ENCODE peak calls at places on chromosomes 16 and 17, in seven cellular contexts. B is GM12878, K is H1, N is HCT116, J is K562, P is SK-N-SH, I is HepG2. D is an unnamed sample.

GRCh38 chr16:75227361-75228142 is 8.8 kb downstream of the CTRB1 start:
- DNase-seq in B (no peak), K (no peak), N (no peak), J (no peak), P (no peak), I (no peak), D (no peak)

GRCh38 chr16:55364811-55365210 is 40.8 kb downstream of the IRX6 start:
- DNase-seq in B (no peak), K (no peak), N (no peak), J (no peak), P (no peak), I (no peak), D (no peak)

GRCh38 chr17:9251273-9251672 is 230.0 kb downstream of the NTN1 start:
- DNase-seq in B (no peak), K (no peak), N (no peak), J (no peak), P (no peak), I (no peak), D (no peak)

GRCh38 chr17:18069101-18069500 is 18.6 kb upstream of the DRG2 start:
- DNase-seq in B (no peak), K (no peak), N (peak; percentile 8), J (no peak), P (no peak), I (no peak), D (no peak)

GRCh38 chr16:71895679-71896385 is 501 bp downstream of the IST1 start:
- DNase-seq in B (no peak), K (no peak), N (no peak), J (peak; percentile 78), P (no peak), I (no peak), D (peak; percentile 50)

GRCh38 chr17:18039535-18040286 is 503 bp downstream of the GID4 start:
- DNase-seq in B (no peak), K (no peak), N (no peak), J (no peak), P (peak; percentile 91), I (no peak), D (peak; percentile 6)

GRCh38 chr16:86065711-86066110 is 166.7 kb downstream of the IRF8 start:
- DNase-seq in B (no peak), K (no peak), N (no peak), J (no peak), P (no peak), I (no peak), D (no peak)

GRCh38 chr17:49390548-49391324 is 23.9 kb downstream of the PHB1 start:
- DNase-seq in B (no peak), K (no peak), N (no peak), J (peak; percentile 37), P (no peak), I (peak; percentile 46), D (peak; percentile 73)

GRCh38 chr16:46882304-46882939 is 1.7 kb upstream of the GPT2 start:
- DNase-seq in B (no peak), K (no peak), N (no peak), J (peak; percentile 41), P (no peak), I (peak; percentile 96), D (no peak)

GRCh38 chr17:10295728-10296343 is 77.0 kb downstream of the MYH13 start:
- DNase-seq in B (peak; percentile 21), K (peak; percentile 44), N (peak; percentile 65), J (peak; percentile 51), P (peak; percentile 49), I (peak; percentile 52), D (peak; percentile 27)

GRCh38 chr16:228151-228855 is 946 bp downstream of the LUC7L start:
- DNase-seq in B (no peak), K (no peak), N (no peak), J (no peak), P (no peak), I (peak; percentile 10), D (no peak)
- TF ChIP-seq JUND in B (no peak), K (no peak), N (no peak), J (no peak), P (no peak), I (no peak), D (no peak)

GRCh38 chr16:87333101-87333500 is 15.9 kb upstream of the C16orf95 start:
- DNase-seq in B (no peak), K (no peak), N (no peak), J (no peak), P (no peak), I (no peak), D (no peak)

GRCh38 chr16:87335968-87336849 is 19.0 kb upstream of the C16orf95 start:
- DNase-seq in B (no peak), K (no peak), N (no peak), J (no peak), P (no peak), I (no peak), D (no peak)

GRCh38 chr16:87335306-87335967 is 18.2 kb upstream of the C16orf95 start:
- DNase-seq in B (no peak), K (no peak), N (no peak), J (no peak), P (peak; percentile 57), I (no peak), D (no peak)

GRCh38 chr16:87333581-87334331 is 16.6 kb upstream of the C16orf95 start:
- DNase-seq in B (no peak), K (no peak), N (no peak), J (no peak), P (no peak), I (no peak), D (no peak)

DNA sequence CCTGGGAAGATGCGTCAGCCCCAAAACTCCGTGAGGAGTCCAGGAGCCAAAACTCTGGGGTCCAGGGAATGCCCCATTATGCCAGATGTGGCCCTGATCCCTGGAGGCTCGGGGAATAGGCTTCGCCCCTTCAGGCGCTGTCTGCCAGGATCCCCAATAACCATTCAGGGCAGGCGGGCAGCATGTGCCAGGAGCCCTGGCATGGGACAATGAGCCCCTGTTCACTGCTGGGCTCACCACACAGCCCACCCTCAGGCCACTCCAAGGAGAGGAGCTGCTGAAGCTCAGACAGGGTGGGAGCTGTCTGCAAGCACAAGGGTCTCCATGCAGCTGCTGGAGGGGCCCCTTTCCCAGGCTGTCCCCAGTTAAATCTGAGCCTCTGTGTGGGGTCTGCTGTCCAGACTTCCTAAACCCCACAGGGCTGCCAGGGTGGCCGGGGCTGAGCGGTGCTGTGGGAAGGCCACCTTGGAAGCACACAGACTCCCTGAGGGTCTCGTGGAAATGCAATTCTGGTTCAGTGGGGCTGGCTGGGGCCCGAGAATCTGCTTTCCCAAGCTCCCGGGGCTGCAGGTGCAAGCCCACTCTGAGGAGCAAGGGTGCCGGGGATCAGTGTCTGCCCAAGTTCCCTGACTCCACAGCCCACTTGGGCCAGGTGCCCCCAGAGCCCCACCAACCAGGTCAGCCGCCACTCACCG is 17.6 kb upstream of the C16orf95 start:
- DNase-seq in B (no peak), K (no peak), N (no peak), J (no peak), P (no peak), I (no peak), D (no peak)
- TF ChIP-seq JUND in B (no peak), K (no peak), N (no peak), J (no peak), P (no peak), I (no peak), D (no peak)

GRCh38 chr17:75059369-75060345 is 12.6 kb downstream of the KCTD2 start:
- DNase-seq in B (no peak), K (no peak), N (no peak), J (no peak), P (peak; percentile 47), I (peak; percentile 45), D (peak; percentile 66)
- TF ChIP-seq JUND in B (no peak), K (no peak), N (no peak), J (no peak), P (no peak), I (no peak), D (no peak)

GRCh38 chr16:79599256-79599836 is 1.2 kb downstream of the MAF start:
- DNase-seq in B (no peak), K (no peak), N (no peak), J (no peak), P (peak; percentile 66), I (no peak), D (no peak)
- TF ChIP-seq JUND in B (no peak), K (no peak), N (no peak), J (no peak), P (no peak), I (no peak), D (no peak)

GRCh38 chr17:6576038-6576437 is 19.7 kb upstream of the PITPNM3 start:
- DNase-seq in B (no peak), K (no peak), N (no peak), J (no peak), P (no peak), I (no peak), D (no peak)

GRCh38 chr17:6575596-6575988 is 19.2 kb upstream of the PITPNM3 start:
- DNase-seq in B (no peak), K (no peak), N (no peak), J (no peak), P (no peak), I (no peak), D (no peak)

GRCh38 chr17:6572997-6573396 is 16.6 kb upstream of the PITPNM3 start:
- DNase-seq in B (no peak), K (no peak), N (no peak), J (no peak), P (no peak), I (no peak), D (no peak)

GRCh38 chr17:6573982-6574688 is 17.8 kb upstream of the PITPNM3 start:
- DNase-seq in B (no peak), K (no peak), N (no peak), J (no peak), P (no peak), I (no peak), D (no peak)

GRCh38 chr17:6574689-6575595 is 18.6 kb upstream of the PITPNM3 start:
- DNase-seq in B (peak; percentile 40), K (no peak), N (no peak), J (peak; percentile 65), P (no peak), I (no peak), D (no peak)
- TF ChIP-seq JUND in B (no peak), K (no peak), N (no peak), J (no peak), P (no peak), I (no peak), D (no peak)

GRCh38 chr17:80752369-80752705 is 207.7 kb downstream of the RPTOR start:
- DNase-seq in B (no peak), K (no peak), N (no peak), J (no peak), P (no peak), I (no peak), D (no peak)
- TF ChIP-seq JUND in B (no peak), K (no peak), N (no peak), J (no peak), P (no peak), I (no peak), D (no peak)

D was measured in T47D.